ENCODE peak calls at places on chromosome 1, in seven cellular contexts. One of them, this sample, is unnamed.

GRCh38 chr1:117500584-117500983 is 105.3 kb upstream of the TENT5C start:
- DNase-seq in uterus: no peak
- DNase-seq in suprapubic skin: no peak
- DNase-seq in spleen: no peak
- DNase-seq in thyroid gland: no peak
- DNase-seq in body of pancreas: no peak
- DNase-seq in stomach: no peak
- DNase-seq in this sample: no peak

GRCh38 chr1:37602750-37603694 is 7.3 kb upstream of the GNL2 start:
- DNase-seq in uterus: no peak
- DNase-seq in suprapubic skin: no peak
- DNase-seq in spleen: no peak
- DNase-seq in thyroid gland: peak; percentile 22
- DNase-seq in body of pancreas: peak; percentile 28
- DNase-seq in stomach: no peak
- DNase-seq in this sample: no peak

GRCh38 chr1:107510347-107510746 is 369.5 kb downstream of the NTNG1 start:
- DNase-seq in uterus: no peak
- DNase-seq in suprapubic skin: no peak
- DNase-seq in spleen: no peak
- DNase-seq in thyroid gland: no peak
- DNase-seq in body of pancreas: no peak
- DNase-seq in stomach: no peak
- DNase-seq in this sample: no peak

GRCh38 chr1:48853006-48853405 is 76.3 kb upstream of the BEND5 start:
- DNase-seq in uterus: no peak
- DNase-seq in suprapubic skin: no peak
- DNase-seq in spleen: no peak
- DNase-seq in thyroid gland: no peak
- DNase-seq in body of pancreas: no peak
- DNase-seq in stomach: no peak
- DNase-seq in this sample: no peak

GRCh38 chr1:242605521-242605920 is 81.0 kb upstream of the PLD5 start:
- DNase-seq in uterus: no peak
- DNase-seq in suprapubic skin: no peak
- DNase-seq in spleen: no peak
- DNase-seq in thyroid gland: no peak
- DNase-seq in body of pancreas: no peak
- DNase-seq in stomach: no peak
- DNase-seq in this sample: no peak

GRCh38 chr1:4655674-4656532 is 1.5 kb downstream of the AJAP1 start:
- DNase-seq in uterus: peak; percentile 47
- DNase-seq in suprapubic skin: no peak
- DNase-seq in spleen: no peak
- DNase-seq in thyroid gland: peak; percentile 59
- DNase-seq in body of pancreas: peak; percentile 56
- DNase-seq in stomach: no peak
- DNase-seq in this sample: no peak

GRCh38 chr1:30764396-30764795 is 6.8 kb upstream of the LAPTM5 start:
- DNase-seq in uterus: no peak
- DNase-seq in suprapubic skin: no peak
- DNase-seq in spleen: no peak
- DNase-seq in thyroid gland: no peak
- DNase-seq in body of pancreas: no peak
- DNase-seq in stomach: no peak
- DNase-seq in this sample: no peak

GRCh38 chr1:29757866-29758763 is 521.8 kb downstream of the PTPRU start:
- DNase-seq in uterus: no peak
- DNase-seq in suprapubic skin: no peak
- DNase-seq in spleen: no peak
- DNase-seq in thyroid gland: no peak
- DNase-seq in body of pancreas: no peak
- DNase-seq in stomach: no peak
- DNase-seq in this sample: no peak

GRCh38 chr1:12293416-12293815 is 63.6 kb downstream of the VPS13D start:
- DNase-seq in uterus: no peak
- DNase-seq in suprapubic skin: no peak
- DNase-seq in spleen: peak; percentile 71
- DNase-seq in thyroid gland: no peak
- DNase-seq in body of pancreas: no peak
- DNase-seq in stomach: no peak
- DNase-seq in this sample: no peak

GRCh38 chr1:220347654-220348175 is 75.5 kb upstream of the RAB3GAP2 start:
- DNase-seq in uterus: no peak
- DNase-seq in suprapubic skin: no peak
- DNase-seq in spleen: no peak
- DNase-seq in thyroid gland: peak; percentile 10
- DNase-seq in body of pancreas: no peak
- DNase-seq in stomach: no peak
- DNase-seq in this sample: no peak

GRCh38 chr1:207908112-207908734 is 2.7 kb downstream of the CD34 start:
- DNase-seq in uterus: peak; percentile 46
- DNase-seq in suprapubic skin: peak; percentile 85
- DNase-seq in spleen: no peak
- DNase-seq in thyroid gland: peak; percentile 23
- DNase-seq in body of pancreas: peak; percentile 20
- DNase-seq in stomach: no peak
- DNase-seq in this sample: no peak

GRCh38 chr1:94805912-94806311 is 14.2 kb upstream of the SLC44A3 start:
- DNase-seq in uterus: peak; percentile 59
- DNase-seq in suprapubic skin: no peak
- DNase-seq in spleen: peak; percentile 85
- DNase-seq in thyroid gland: peak; percentile 53
- DNase-seq in body of pancreas: peak; percentile 59
- DNase-seq in stomach: peak; percentile 64
- DNase-seq in this sample: peak; percentile 57

GRCh38 chr1:240309804-240310203 is 218.1 kb downstream of the FMN2 start:
- DNase-seq in uterus: no peak
- DNase-seq in suprapubic skin: no peak
- DNase-seq in spleen: no peak
- DNase-seq in thyroid gland: no peak
- DNase-seq in body of pancreas: no peak
- DNase-seq in stomach: no peak
- DNase-seq in this sample: no peak

GRCh38 chr1:33517596-33518250 is 45.3 kb downstream of the ZSCAN20 start:
- DNase-seq in uterus: no peak
- DNase-seq in suprapubic skin: no peak
- DNase-seq in spleen: no peak
- DNase-seq in thyroid gland: no peak
- DNase-seq in body of pancreas: no peak
- DNase-seq in stomach: no peak
- DNase-seq in this sample: no peak

GRCh38 chr1:211511030-211511429 is 19.1 kb upstream of the RD3 start:
- DNase-seq in uterus: no peak
- DNase-seq in suprapubic skin: no peak
- DNase-seq in spleen: no peak
- DNase-seq in thyroid gland: no peak
- DNase-seq in body of pancreas: no peak
- DNase-seq in stomach: no peak
- DNase-seq in this sample: no peak

GRCh38 chr1:211511947-211512346 is 20.0 kb upstream of the RD3 start:
- DNase-seq in uterus: no peak
- DNase-seq in suprapubic skin: no peak
- DNase-seq in spleen: no peak
- DNase-seq in thyroid gland: no peak
- DNase-seq in body of pancreas: no peak
- DNase-seq in stomach: peak; percentile 34
- DNase-seq in this sample: no peak

GRCh38 chr1:211517006-211517405 is 25.0 kb upstream of the RD3 start:
- DNase-seq in uterus: no peak
- DNase-seq in suprapubic skin: no peak
- DNase-seq in spleen: no peak
- DNase-seq in thyroid gland: no peak
- DNase-seq in body of pancreas: no peak
- DNase-seq in stomach: peak; percentile 34
- DNase-seq in this sample: no peak

GRCh38 chr1:211515090-211516023 is 23.4 kb upstream of the RD3 start:
- DNase-seq in uterus: peak; percentile 72
- DNase-seq in suprapubic skin: peak; percentile 83
- DNase-seq in spleen: peak; percentile 95
- DNase-seq in thyroid gland: peak; percentile 71
- DNase-seq in body of pancreas: peak; percentile 94
- DNase-seq in stomach: peak; percentile 93
- DNase-seq in this sample: peak; percentile 96

DNA sequence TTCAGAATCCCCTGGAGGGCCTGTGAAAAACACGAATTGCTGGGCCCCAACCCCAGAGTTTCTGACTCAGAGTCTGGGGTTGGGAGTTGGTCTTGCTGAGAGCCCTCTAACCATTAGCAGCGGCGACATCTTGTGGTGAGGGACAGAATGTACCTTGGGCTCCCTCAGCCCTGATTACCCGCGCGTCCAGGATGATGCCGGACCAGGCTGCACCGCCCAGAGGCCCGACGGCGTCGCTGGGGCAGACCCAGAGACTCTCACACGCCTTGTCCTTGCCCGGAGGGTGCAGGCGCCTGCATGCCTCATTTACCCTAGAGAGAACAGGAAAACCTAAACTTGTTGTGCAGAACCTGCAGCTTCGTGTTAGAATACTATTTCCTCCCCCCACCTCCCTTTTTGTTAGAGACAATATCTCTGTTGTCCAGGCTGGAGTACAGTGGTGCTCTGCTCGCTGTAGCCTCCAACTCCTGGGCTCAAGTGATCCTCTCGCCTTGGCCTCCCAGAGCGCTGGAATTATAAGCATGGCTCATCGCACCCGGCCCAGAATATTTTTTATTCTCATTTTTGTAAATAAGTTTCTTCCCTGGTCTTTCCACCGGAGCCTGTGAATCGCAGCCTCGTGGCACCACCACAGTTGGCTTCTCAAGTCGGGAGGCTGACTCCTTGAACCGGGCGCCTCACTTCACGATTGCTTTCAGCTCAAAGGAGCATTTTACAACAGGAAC is 22.2 kb upstream of the RD3 start:
- DNase-seq in uterus: peak; percentile 77
- DNase-seq in suprapubic skin: peak; percentile 86
- DNase-seq in spleen: peak; percentile 90
- DNase-seq in thyroid gland: peak; percentile 82
- DNase-seq in body of pancreas: peak; percentile 87
- DNase-seq in stomach: peak; percentile 87
- DNase-seq in this sample: peak; percentile 88
- TF ChIP-seq POLR2A in uterus: no peak
- TF ChIP-seq POLR2A in suprapubic skin: no peak
- TF ChIP-seq POLR2A in spleen: no peak
- TF ChIP-seq POLR2A in thyroid gland: no peak
- TF ChIP-seq POLR2A in body of pancreas: no peak
- TF ChIP-seq POLR2A in stomach: no peak
- TF ChIP-seq POLR2A in this sample: no peak

GRCh38 chr1:201538618-201539551 is at the start of gene NAV1:
- DNase-seq in uterus: peak; percentile 77
- DNase-seq in suprapubic skin: peak; percentile 89
- DNase-seq in spleen: peak; percentile 87
- DNase-seq in thyroid gland: peak; percentile 53
- DNase-seq in body of pancreas: peak; percentile 44
- DNase-seq in stomach: peak; percentile 38
- DNase-seq in this sample: no peak

GRCh38 chr1:201537028-201537427 is 1.9 kb upstream of the NAV1 start:
- DNase-seq in uterus: no peak
- DNase-seq in suprapubic skin: no peak
- DNase-seq in spleen: no peak
- DNase-seq in thyroid gland: no peak
- DNase-seq in body of pancreas: no peak
- DNase-seq in stomach: no peak
- DNase-seq in this sample: no peak

GRCh38 chr1:201537467-201537866 is 1.5 kb upstream of the NAV1 start:
- DNase-seq in uterus: no peak
- DNase-seq in suprapubic skin: no peak
- DNase-seq in spleen: no peak
- DNase-seq in thyroid gland: no peak
- DNase-seq in body of pancreas: no peak
- DNase-seq in stomach: no peak
- DNase-seq in this sample: no peak

GRCh38 chr1:201536542-201536941 is 2.4 kb upstream of the NAV1 start:
- DNase-seq in uterus: no peak
- DNase-seq in suprapubic skin: no peak
- DNase-seq in spleen: no peak
- DNase-seq in thyroid gland: peak; percentile 13
- DNase-seq in body of pancreas: no peak
- DNase-seq in stomach: no peak
- DNase-seq in this sample: no peak

DNA sequence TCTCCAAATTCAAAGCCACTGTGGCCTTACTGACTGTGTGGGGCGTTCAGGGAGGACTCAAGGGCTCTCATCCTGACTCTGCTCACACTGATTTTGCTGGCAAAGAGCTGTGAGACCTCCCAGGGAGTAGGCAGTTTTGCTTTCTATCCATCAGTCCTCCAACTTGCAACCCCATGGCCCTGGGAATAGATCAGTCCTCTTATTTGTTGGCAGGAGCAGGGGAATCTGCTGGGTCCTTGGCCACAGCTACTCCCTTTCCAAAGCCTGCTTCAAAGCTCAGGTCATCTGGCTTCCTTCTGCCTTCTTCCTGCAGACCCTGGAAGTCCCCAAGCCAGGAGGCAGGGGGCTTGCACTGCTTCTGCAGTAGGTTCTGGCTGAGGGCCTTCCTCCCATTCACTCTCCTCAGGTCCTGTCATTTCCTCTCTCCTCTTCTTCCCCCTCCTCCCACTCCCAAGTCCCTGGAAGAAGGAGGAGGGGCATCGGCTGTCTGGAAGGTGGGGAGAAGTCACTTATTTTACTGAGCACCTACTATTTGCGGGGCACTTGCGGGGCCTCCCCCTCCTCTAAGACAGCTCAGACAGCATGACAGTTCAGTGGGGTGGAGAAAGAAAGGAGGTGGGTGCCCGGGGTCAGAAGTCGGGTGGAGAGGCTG is 835 bp upstream of the NAV1 start:
- DNase-seq in uterus: no peak
- DNase-seq in suprapubic skin: no peak
- DNase-seq in spleen: no peak
- DNase-seq in thyroid gland: no peak
- DNase-seq in body of pancreas: no peak
- DNase-seq in stomach: no peak
- DNase-seq in this sample: no peak
- TF ChIP-seq POLR2A in uterus: no peak
- TF ChIP-seq POLR2A in suprapubic skin: no peak
- TF ChIP-seq POLR2A in spleen: no peak
- TF ChIP-seq POLR2A in thyroid gland: no peak
- TF ChIP-seq POLR2A in body of pancreas: no peak
- TF ChIP-seq POLR2A in stomach: no peak
- TF ChIP-seq POLR2A in this sample: no peak

GRCh38 chr1:154999651-155000474 is 2.7 kb upstream of the ZBTB7B start:
- DNase-seq in uterus: peak; percentile 49
- DNase-seq in suprapubic skin: no peak
- DNase-seq in spleen: peak; percentile 85
- DNase-seq in thyroid gland: peak; percentile 67
- DNase-seq in body of pancreas: peak; percentile 66
- DNase-seq in stomach: peak; percentile 65
- DNase-seq in this sample: peak; percentile 61
- TF ChIP-seq POLR2A in uterus: no peak
- TF ChIP-seq POLR2A in suprapubic skin: no peak
- TF ChIP-seq POLR2A in spleen: no peak
- TF ChIP-seq POLR2A in thyroid gland: no peak
- TF ChIP-seq POLR2A in body of pancreas: no peak
- TF ChIP-seq POLR2A in stomach: no peak
- TF ChIP-seq POLR2A in this sample: no peak

DNA sequence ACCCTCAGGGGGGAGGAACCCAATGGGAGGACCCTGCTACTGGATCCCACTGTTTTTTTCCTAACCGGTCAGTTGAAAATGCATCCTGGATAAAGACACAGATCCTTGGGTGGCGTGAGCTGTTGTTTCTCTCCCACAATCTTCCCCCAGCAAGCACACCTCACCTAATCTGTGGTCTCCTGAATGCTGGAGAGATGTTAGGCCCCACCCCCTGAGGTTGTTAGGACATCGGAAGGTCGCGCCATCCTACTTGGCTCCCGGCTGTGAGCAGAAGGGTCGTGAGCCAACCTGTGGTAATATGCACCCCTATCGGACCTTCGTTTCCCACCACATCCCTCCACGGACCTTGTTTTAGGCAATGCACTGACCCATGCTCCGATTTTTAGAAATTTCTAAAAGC is 89.9 kb upstream of the IPO9 start:
- DNase-seq in uterus: no peak
- DNase-seq in suprapubic skin: no peak
- DNase-seq in spleen: no peak
- DNase-seq in thyroid gland: no peak
- DNase-seq in body of pancreas: no peak
- DNase-seq in stomach: no peak
- DNase-seq in this sample: no peak
- TF ChIP-seq POLR2A in uterus: no peak
- TF ChIP-seq POLR2A in suprapubic skin: no peak
- TF ChIP-seq POLR2A in spleen: no peak
- TF ChIP-seq POLR2A in thyroid gland: no peak
- TF ChIP-seq POLR2A in body of pancreas: no peak
- TF ChIP-seq POLR2A in stomach: no peak
- TF ChIP-seq POLR2A in this sample: no peak

This sample was measured in right lobe of liver.